ENCODE peak calls at places on chromosome 17, in nine cellular contexts. O is activated CD4-positive, alpha-beta T cell treated with anti-CD3 and anti-CD28 coated beads, Interleukin-2, amount 50 U/mL, for 24 hours; S is B cell; G is esophagus squamous epithelium; P is astrocyte of the spinal cord; J is stimulated activated naive CD8-positive, alpha-beta T cell treated with anti-CD3 and anti-CD28 coated beads, Interleukin-15, amount 100 ng/mL, for 72 hours; T is HCEC 1CT; F is AG09309; W is ascending aorta. U is an unnamed sample.

GRCh38 chr17:45753645-45754225 is 30.4 kb upstream of the CRHR1 start:
- DNase-seq in O (no peak), S (no peak), G (no peak), P (no peak), J (no peak), T (no peak), F (no peak), W (no peak), U (no peak)

GRCh38 chr17:63973930-63974593 is 1.3 kb upstream of the SCN4A start:
- DNase-seq in O (no peak), S (no peak), G (no peak), P (no peak), J (no peak), T (peak), F (no peak), W (no peak), U (no peak)

GRCh38 chr17:62616993-62617893 is 10.2 kb upstream of the MRC2 start:
- DNase-seq in O (no peak), S (no peak), G (no peak), P (peak), J (no peak), T (no peak), F (no peak), W (no peak), U (no peak)

GRCh38 chr17:37239690-37240344 is 136.0 kb upstream of the C17orf78 start:
- DNase-seq in O (no peak), S (peak), G (no peak), P (peak), J (no peak), T (peak), F (no peak), W (no peak), U (no peak)

GRCh38 chr17:78976907-78977680 is 2.6 kb downstream of the LGALS3BP start:
- DNase-seq in O (no peak), S (peak), G (no peak), P (no peak), J (no peak), T (no peak), F (no peak), W (no peak), U (no peak)

GRCh38 chr17:1813088-1813487 is 16.6 kb downstream of the SMYD4 start:
- DNase-seq in O (no peak), S (no peak), G (no peak), P (no peak), J (no peak), T (no peak), F (peak), W (no peak), U (no peak)

GRCh38 chr17:29933379-29933778 is 3.4 kb upstream of the SSH2 start:
- DNase-seq in O (no peak), S (no peak), G (no peak), P (peak), J (no peak), T (peak), F (no peak), W (no peak), U (no peak)

GRCh38 chr17:5819396-5819795 is 235.1 kb upstream of the NLRP1 start:
- DNase-seq in O (no peak), S (no peak), G (no peak), P (no peak), J (no peak), T (no peak), F (no peak), W (no peak), U (no peak)

GRCh38 chr17:16475196-16475704 is 16.7 kb downstream of the LRRC75A start:
- DNase-seq in O (no peak), S (no peak), G (no peak), P (no peak), J (no peak), T (no peak), F (no peak), W (no peak), U (no peak)

GRCh38 chr17:65537343-65537844 is 24.1 kb downstream of the AXIN2 start:
- DNase-seq in O (no peak), S (no peak), G (no peak), P (no peak), J (no peak), T (no peak), F (no peak), W (no peak), U (no peak)

GRCh38 chr17:1197379-1197778 is 17.6 kb upstream of the ABR start:
- DNase-seq in O (no peak), S (no peak), G (no peak), P (peak), J (no peak), T (peak), F (peak), W (no peak), U (peak)

GRCh38 chr17:18187816-18188761 is 4.5 kb downstream of the ALKBH5 start:
- DNase-seq in O (no peak), S (no peak), G (no peak), P (peak), J (no peak), T (peak), F (no peak), W (no peak), U (no peak)

U was measured in CD14-positive monocyte.